ENCODE peak calls at places on chromosomes 16 and 17, in four cellular contexts. One of them, this sample, is unnamed.

GRCh38 chr17:79965806-79966205 is 69.9 kb downstream of the TBC1D16 start:
- DNase-seq in mucosa of descending colon: no peak
- DNase-seq in bronchial epithelial cell: no peak
- DNase-seq in CD4-positive, alpha-beta T cell: no peak
- DNase-seq in this sample: no peak

GRCh38 chr17:74360993-74361612 is 565 bp downstream of the BTBD17 start:
- DNase-seq in mucosa of descending colon: no peak
- DNase-seq in bronchial epithelial cell: no peak
- DNase-seq in CD4-positive, alpha-beta T cell: no peak
- DNase-seq in this sample: no peak

GRCh38 chr16:84552135-84552534 is 47.7 kb upstream of the MEAK7 start:
- DNase-seq in mucosa of descending colon: no peak
- DNase-seq in bronchial epithelial cell: peak; percentile 57
- DNase-seq in CD4-positive, alpha-beta T cell: no peak
- DNase-seq in this sample: no peak

GRCh38 chr16:51523400-51523799 is 372.3 kb upstream of the SALL1 start:
- DNase-seq in mucosa of descending colon: peak; percentile 4
- DNase-seq in bronchial epithelial cell: no peak
- DNase-seq in CD4-positive, alpha-beta T cell: no peak
- DNase-seq in this sample: no peak

GRCh38 chr16:86077243-86077940 is 178.4 kb downstream of the IRF8 start:
- DNase-seq in mucosa of descending colon: no peak
- DNase-seq in bronchial epithelial cell: no peak
- DNase-seq in CD4-positive, alpha-beta T cell: no peak
- DNase-seq in this sample: no peak

GRCh38 chr16:84786605-84787302 is 33.0 kb upstream of the CRISPLD2 start:
- DNase-seq in mucosa of descending colon: peak; percentile 30
- DNase-seq in bronchial epithelial cell: no peak
- DNase-seq in CD4-positive, alpha-beta T cell: no peak
- DNase-seq in this sample: no peak

GRCh38 chr16:49552273-49552928 is 178.8 kb downstream of the C16orf78 start:
- DNase-seq in mucosa of descending colon: no peak
- DNase-seq in bronchial epithelial cell: no peak
- DNase-seq in CD4-positive, alpha-beta T cell: no peak
- DNase-seq in this sample: no peak

GRCh38 chr17:78535285-78536197 is 41.7 kb downstream of the DNAH17 start:
- DNase-seq in mucosa of descending colon: no peak
- DNase-seq in bronchial epithelial cell: peak; percentile 91
- DNase-seq in CD4-positive, alpha-beta T cell: no peak
- DNase-seq in this sample: no peak

GRCh38 chr17:33949100-33949499 is 306.0 kb upstream of the CCL2 start:
- DNase-seq in mucosa of descending colon: no peak
- DNase-seq in bronchial epithelial cell: no peak
- DNase-seq in CD4-positive, alpha-beta T cell: no peak
- DNase-seq in this sample: no peak

GRCh38 chr17:77036841-77037381 is 103.9 kb upstream of the SEC14L1 start:
- DNase-seq in mucosa of descending colon: peak; percentile 8
- DNase-seq in bronchial epithelial cell: no peak
- DNase-seq in CD4-positive, alpha-beta T cell: no peak
- DNase-seq in this sample: no peak

GRCh38 chr17:81976332-81977210 is 858 bp upstream of the ASPSCR1 start:
- DNase-seq in mucosa of descending colon: peak; percentile 55
- DNase-seq in bronchial epithelial cell: peak; percentile 13
- DNase-seq in CD4-positive, alpha-beta T cell: no peak
- DNase-seq in this sample: no peak

GRCh38 chr17:69729937-69730336 is 315.4 kb downstream of the MAP2K6 start:
- DNase-seq in mucosa of descending colon: no peak
- DNase-seq in bronchial epithelial cell: peak; percentile 98
- DNase-seq in CD4-positive, alpha-beta T cell: no peak
- DNase-seq in this sample: no peak

GRCh38 chr17:72193395-72194106 is 72.7 kb downstream of the SOX9 start:
- DNase-seq in mucosa of descending colon: no peak
- DNase-seq in bronchial epithelial cell: peak; percentile 23
- DNase-seq in CD4-positive, alpha-beta T cell: no peak
- DNase-seq in this sample: no peak

GRCh38 chr17:13351046-13351445 is 250.7 kb downstream of the HS3ST3A1 start:
- DNase-seq in mucosa of descending colon: no peak
- DNase-seq in bronchial epithelial cell: no peak
- DNase-seq in CD4-positive, alpha-beta T cell: no peak
- DNase-seq in this sample: no peak

GRCh38 chr16:25135239-25135878 is 23.8 kb downstream of the LCMT1 start:
- DNase-seq in mucosa of descending colon: peak; percentile 51
- DNase-seq in bronchial epithelial cell: peak; percentile 58
- DNase-seq in CD4-positive, alpha-beta T cell: no peak
- DNase-seq in this sample: no peak

GRCh38 chr17:382644-383533 is 30.3 kb upstream of the RPH3AL start:
- DNase-seq in mucosa of descending colon: peak; percentile 30
- DNase-seq in bronchial epithelial cell: no peak
- DNase-seq in CD4-positive, alpha-beta T cell: no peak
- DNase-seq in this sample: no peak

GRCh38 chr17:78474631-78475146 is 96.2 kb downstream of the PGS1 start:
- DNase-seq in mucosa of descending colon: peak; percentile 16
- DNase-seq in bronchial epithelial cell: no peak
- DNase-seq in CD4-positive, alpha-beta T cell: no peak
- DNase-seq in this sample: peak; percentile 68

GRCh38 chr17:61040666-61041065 is 359.0 kb upstream of the TBX2 start:
- DNase-seq in mucosa of descending colon: no peak
- DNase-seq in bronchial epithelial cell: no peak
- DNase-seq in CD4-positive, alpha-beta T cell: no peak
- DNase-seq in this sample: no peak

GRCh38 chr17:42310281-42311156 is 22.2 kb downstream of the STAT5A start:
- DNase-seq in mucosa of descending colon: no peak
- DNase-seq in bronchial epithelial cell: no peak
- DNase-seq in CD4-positive, alpha-beta T cell: no peak
- DNase-seq in this sample: no peak

GRCh38 chr16:27245276-27246231 is 23.0 kb downstream of the NSMCE1 start:
- DNase-seq in mucosa of descending colon: no peak
- DNase-seq in bronchial epithelial cell: peak; percentile 96
- DNase-seq in CD4-positive, alpha-beta T cell: no peak
- DNase-seq in this sample: no peak

GRCh38 chr16:21646721-21647561 is 5.5 kb downstream of the IGSF6 start:
- DNase-seq in mucosa of descending colon: peak; percentile 30
- DNase-seq in bronchial epithelial cell: peak; percentile 73
- DNase-seq in CD4-positive, alpha-beta T cell: peak; percentile 61
- DNase-seq in this sample: peak; percentile 79

GRCh38 chr16:67873435-67874146 is 739 bp downstream of the EDC4 start:
- DNase-seq in mucosa of descending colon: no peak
- DNase-seq in bronchial epithelial cell: no peak
- DNase-seq in CD4-positive, alpha-beta T cell: no peak
- DNase-seq in this sample: peak; percentile 50

GRCh38 chr17:39935896-39936295 is 8.4 kb downstream of the LRRC3C start:
- DNase-seq in mucosa of descending colon: no peak
- DNase-seq in bronchial epithelial cell: peak; percentile 47
- DNase-seq in CD4-positive, alpha-beta T cell: no peak
- DNase-seq in this sample: no peak

GRCh38 chr17:81537343-81537855 is 9.2 kb downstream of the FSCN2 start:
- DNase-seq in mucosa of descending colon: peak; percentile 61
- DNase-seq in bronchial epithelial cell: no peak
- DNase-seq in CD4-positive, alpha-beta T cell: no peak
- DNase-seq in this sample: peak; percentile 73

GRCh38 chr17:21355586-21355985 is 20.6 kb upstream of the KCNJ12 start:
- DNase-seq in mucosa of descending colon: no peak
- DNase-seq in bronchial epithelial cell: no peak
- DNase-seq in CD4-positive, alpha-beta T cell: no peak
- DNase-seq in this sample: no peak

GRCh38 chr17:58969156-58969555 is 137.5 kb downstream of the TRIM37 start:
- DNase-seq in mucosa of descending colon: no peak
- DNase-seq in bronchial epithelial cell: peak; percentile 12
- DNase-seq in CD4-positive, alpha-beta T cell: no peak
- DNase-seq in this sample: peak; percentile 13

GRCh38 chr16:1701216-1701878 is 4.6 kb upstream of the MAPK8IP3 start:
- DNase-seq in mucosa of descending colon: no peak
- DNase-seq in bronchial epithelial cell: peak; percentile 91
- DNase-seq in CD4-positive, alpha-beta T cell: no peak
- DNase-seq in this sample: no peak

DNA sequence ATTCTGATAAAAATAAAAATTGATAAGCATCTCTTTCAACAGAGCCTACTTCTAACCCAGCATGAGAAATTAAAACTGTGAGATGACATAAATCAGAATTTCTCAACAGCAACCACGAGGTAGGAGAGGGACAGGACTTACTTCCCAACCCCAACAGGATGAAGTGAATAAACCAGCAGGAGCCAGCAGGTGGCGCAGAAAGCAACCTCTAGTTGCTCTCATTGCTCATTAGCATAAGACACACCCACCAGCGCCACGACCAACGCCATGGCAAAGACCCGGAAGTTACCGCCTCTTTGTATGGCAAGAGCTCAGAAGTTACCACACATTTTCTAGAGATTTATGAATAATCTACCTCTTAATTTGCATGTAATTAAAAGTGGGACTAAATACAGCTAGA is 189.4 kb upstream of the CDH8 start:
- DNase-seq in mucosa of descending colon: peak; percentile 78
- DNase-seq in bronchial epithelial cell: peak; percentile 77
- DNase-seq in CD4-positive, alpha-beta T cell: no peak
- DNase-seq in this sample: peak; percentile 4
- TF ChIP-seq CTCF in mucosa of descending colon: no peak
- TF ChIP-seq CTCF in bronchial epithelial cell: peak; percentile 64
- TF ChIP-seq CTCF in CD4-positive, alpha-beta T cell: no peak
- TF ChIP-seq CTCF in this sample: peak; percentile 24

GRCh38 chr16:88534731-88535141 is 35.5 kb upstream of the ZC3H18 start:
- DNase-seq in mucosa of descending colon: peak; percentile 58
- DNase-seq in bronchial epithelial cell: peak; percentile 8
- DNase-seq in CD4-positive, alpha-beta T cell: no peak
- DNase-seq in this sample: peak; percentile 82
- TF ChIP-seq CTCF in mucosa of descending colon: no peak
- TF ChIP-seq CTCF in bronchial epithelial cell: peak; percentile 24
- TF ChIP-seq CTCF in CD4-positive, alpha-beta T cell: no peak
- TF ChIP-seq CTCF in this sample: no peak

GRCh38 chr17:4366312-4367063 is at the start of gene UBE2G1:
- DNase-seq in mucosa of descending colon: peak; percentile 99
- DNase-seq in bronchial epithelial cell: peak; percentile 88
- DNase-seq in CD4-positive, alpha-beta T cell: peak; percentile 99
- DNase-seq in this sample: peak; percentile 98
- TF ChIP-seq CTCF in mucosa of descending colon: no peak
- TF ChIP-seq CTCF in bronchial epithelial cell: peak; percentile 34
- TF ChIP-seq CTCF in CD4-positive, alpha-beta T cell: no peak
- TF ChIP-seq CTCF in this sample: no peak

GRCh38 chr17:4542726-4543191 is 12.4 kb downstream of the MYBBP1A start:
- DNase-seq in mucosa of descending colon: no peak
- DNase-seq in bronchial epithelial cell: no peak
- DNase-seq in CD4-positive, alpha-beta T cell: no peak
- DNase-seq in this sample: no peak

GRCh38 chr17:4540224-4541040 is 14.8 kb downstream of the MYBBP1A start:
- DNase-seq in mucosa of descending colon: no peak
- DNase-seq in bronchial epithelial cell: no peak
- DNase-seq in CD4-positive, alpha-beta T cell: no peak
- DNase-seq in this sample: no peak

GRCh38 chr17:4542003-4542725 is 13.0 kb downstream of the MYBBP1A start:
- DNase-seq in mucosa of descending colon: no peak
- DNase-seq in bronchial epithelial cell: no peak
- DNase-seq in CD4-positive, alpha-beta T cell: no peak
- DNase-seq in this sample: no peak

GRCh38 chr17:4541041-4541327 is 14.2 kb downstream of the MYBBP1A start:
- DNase-seq in mucosa of descending colon: no peak
- DNase-seq in bronchial epithelial cell: no peak
- DNase-seq in CD4-positive, alpha-beta T cell: no peak
- DNase-seq in this sample: no peak

DNA sequence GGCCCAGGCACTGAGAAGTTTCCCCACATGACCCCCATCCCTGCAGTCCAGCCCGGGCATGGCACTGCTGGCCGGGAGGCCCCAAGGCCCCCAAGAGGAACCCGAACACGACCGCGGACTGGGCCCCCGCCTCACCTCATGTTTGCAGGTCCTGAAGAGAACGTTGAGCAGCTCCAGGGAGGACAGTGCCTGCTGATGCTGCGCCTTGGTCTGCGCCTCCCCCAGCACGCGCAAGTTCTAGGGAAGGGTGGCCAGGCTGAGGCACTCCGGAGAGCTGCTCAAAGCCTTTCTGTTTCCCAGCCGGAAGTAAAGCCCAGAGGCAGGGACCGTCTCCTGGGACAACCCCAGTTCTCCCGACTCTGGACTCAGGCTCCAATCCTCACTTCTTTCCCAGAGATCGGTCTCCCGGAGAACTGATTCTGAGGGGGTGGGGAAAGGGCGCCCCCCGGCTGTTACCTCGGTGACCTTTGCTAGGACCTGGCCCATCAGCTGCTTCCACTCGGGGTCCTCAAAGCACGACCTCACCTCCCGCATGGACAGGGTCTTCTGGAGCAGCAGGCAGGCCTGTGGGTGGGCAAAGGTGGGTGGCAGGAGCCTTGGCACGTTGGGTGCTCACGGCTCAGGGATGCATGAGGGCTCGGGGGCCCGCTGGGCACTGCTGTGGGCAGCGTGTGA is 13.7 kb downstream of the MYBBP1A start:
- DNase-seq in mucosa of descending colon: no peak
- DNase-seq in bronchial epithelial cell: no peak
- DNase-seq in CD4-positive, alpha-beta T cell: no peak
- DNase-seq in this sample: no peak
- TF ChIP-seq CTCF in mucosa of descending colon: no peak
- TF ChIP-seq CTCF in bronchial epithelial cell: no peak
- TF ChIP-seq CTCF in CD4-positive, alpha-beta T cell: no peak
- TF ChIP-seq CTCF in this sample: no peak

DNA sequence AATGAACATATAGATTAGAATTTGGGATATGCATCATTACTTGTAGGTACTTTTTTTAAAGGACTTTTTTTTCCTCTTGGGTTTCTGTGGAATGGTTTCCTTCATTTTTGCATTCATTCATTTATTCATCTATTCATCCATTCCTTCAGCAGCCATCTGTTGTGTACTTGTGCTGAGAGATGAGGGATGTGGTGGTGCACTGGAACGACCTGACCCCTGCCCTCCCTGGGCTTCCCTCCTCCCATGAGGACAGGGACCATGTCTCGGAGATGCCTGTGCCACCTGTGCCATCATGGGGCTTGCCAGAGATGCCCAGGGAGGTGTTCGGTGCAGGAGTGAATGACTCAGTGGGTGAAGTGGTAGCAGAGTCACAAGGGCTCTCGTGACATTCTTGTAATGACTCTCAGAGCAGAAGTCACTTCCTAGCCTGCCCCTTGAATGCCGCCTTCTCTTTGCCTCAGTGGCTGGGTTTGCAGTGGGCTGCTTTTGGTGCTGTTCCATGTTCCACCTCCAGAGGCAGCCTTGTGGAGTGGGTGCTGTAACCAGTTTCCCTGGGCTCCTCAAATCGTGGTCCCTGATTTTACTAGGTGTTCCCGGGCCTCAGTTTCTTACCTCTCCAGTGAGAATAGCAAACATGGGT is 43.9 kb downstream of the CLEC16A start:
- DNase-seq in mucosa of descending colon: no peak
- DNase-seq in bronchial epithelial cell: no peak
- DNase-seq in CD4-positive, alpha-beta T cell: peak; percentile 16
- DNase-seq in this sample: peak; percentile 50
- TF ChIP-seq CTCF in mucosa of descending colon: no peak
- TF ChIP-seq CTCF in bronchial epithelial cell: peak; percentile 61
- TF ChIP-seq CTCF in CD4-positive, alpha-beta T cell: peak; percentile 32
- TF ChIP-seq CTCF in this sample: peak; percentile 43

GRCh38 chr16:29805232-29806095 is 865 bp upstream of the MAZ start:
- DNase-seq in mucosa of descending colon: peak; percentile 99
- DNase-seq in bronchial epithelial cell: peak; percentile 86
- DNase-seq in CD4-positive, alpha-beta T cell: peak; percentile 97
- DNase-seq in this sample: peak; percentile 95
- TF ChIP-seq CTCF in mucosa of descending colon: no peak
- TF ChIP-seq CTCF in bronchial epithelial cell: no peak
- TF ChIP-seq CTCF in CD4-positive, alpha-beta T cell: no peak
- TF ChIP-seq CTCF in this sample: no peak

GRCh38 chr16:70160821-70161220 is 12.8 kb upstream of the CLEC18C start:
- DNase-seq in mucosa of descending colon: no peak
- DNase-seq in bronchial epithelial cell: no peak
- DNase-seq in CD4-positive, alpha-beta T cell: no peak
- DNase-seq in this sample: no peak
- TF ChIP-seq CTCF in mucosa of descending colon: no peak
- TF ChIP-seq CTCF in bronchial epithelial cell: no peak
- TF ChIP-seq CTCF in CD4-positive, alpha-beta T cell: no peak
- TF ChIP-seq CTCF in this sample: no peak

This sample was measured in GM20000.